ENCODE peak calls at places on chromosomes 6 and 20, in five cellular contexts. One of them, this sample, is unnamed.

GRCh38 chr6:148179786-148180185 is 162.9 kb upstream of the SASH1 start:
- DNase-seq in AG09319: no peak
- DNase-seq in NCI-H1092: no peak
- DNase-seq in CD4-positive, alpha-beta memory T cell: no peak
- DNase-seq in mammary epithelial cell: no peak
- DNase-seq in this sample: no peak

GRCh38 chr6:13297391-13297790 is 30.9 kb downstream of the TBC1D7 start:
- DNase-seq in AG09319: no peak
- DNase-seq in NCI-H1092: no peak
- DNase-seq in CD4-positive, alpha-beta memory T cell: no peak
- DNase-seq in mammary epithelial cell: no peak
- DNase-seq in this sample: no peak

GRCh38 chr6:121897337-121897760 is 461.9 kb downstream of the GJA1 start:
- DNase-seq in AG09319: no peak
- DNase-seq in NCI-H1092: no peak
- DNase-seq in CD4-positive, alpha-beta memory T cell: no peak
- DNase-seq in mammary epithelial cell: peak; percentile 79
- DNase-seq in this sample: no peak

GRCh38 chr20:8790442-8791074 is 278.3 kb upstream of the PLCB4 start:
- DNase-seq in AG09319: peak; percentile 32
- DNase-seq in NCI-H1092: peak; percentile 8
- DNase-seq in CD4-positive, alpha-beta memory T cell: no peak
- DNase-seq in mammary epithelial cell: peak; percentile 13
- DNase-seq in this sample: no peak

GRCh38 chr6:107715523-107716321 is 108.4 kb downstream of the SCML4 start:
- DNase-seq in AG09319: no peak
- DNase-seq in NCI-H1092: no peak
- DNase-seq in CD4-positive, alpha-beta memory T cell: peak; percentile 36
- DNase-seq in mammary epithelial cell: no peak
- DNase-seq in this sample: no peak

GRCh38 chr6:28206527-28207243 is 18.4 kb upstream of the ZSCAN9 start:
- DNase-seq in AG09319: no peak
- DNase-seq in NCI-H1092: no peak
- DNase-seq in CD4-positive, alpha-beta memory T cell: no peak
- DNase-seq in mammary epithelial cell: no peak
- DNase-seq in this sample: no peak

GRCh38 chr6:1313755-1314503 is 2.0 kb downstream of the FOXQ1 start:
- DNase-seq in AG09319: no peak
- DNase-seq in NCI-H1092: no peak
- DNase-seq in CD4-positive, alpha-beta memory T cell: no peak
- DNase-seq in mammary epithelial cell: no peak
- DNase-seq in this sample: no peak

GRCh38 chr20:10673176-10673830 is 496 bp downstream of the JAG1 start:
- DNase-seq in AG09319: no peak
- DNase-seq in NCI-H1092: peak; percentile 26
- DNase-seq in CD4-positive, alpha-beta memory T cell: no peak
- DNase-seq in mammary epithelial cell: no peak
- DNase-seq in this sample: no peak

GRCh38 chr20:46051556-46052323 is 22.7 kb downstream of the SLC12A5 start:
- DNase-seq in AG09319: no peak
- DNase-seq in NCI-H1092: peak; percentile 28
- DNase-seq in CD4-positive, alpha-beta memory T cell: no peak
- DNase-seq in mammary epithelial cell: peak; percentile 12
- DNase-seq in this sample: no peak

GRCh38 chr6:80547827-80548226 is 441.4 kb downstream of the BCKDHB start:
- DNase-seq in AG09319: peak; percentile 76
- DNase-seq in NCI-H1092: no peak
- DNase-seq in CD4-positive, alpha-beta memory T cell: no peak
- DNase-seq in mammary epithelial cell: peak; percentile 89
- DNase-seq in this sample: no peak

GRCh38 chr6:18640134-18640533 is 253.0 kb downstream of the RNF144B start:
- DNase-seq in AG09319: no peak
- DNase-seq in NCI-H1092: no peak
- DNase-seq in CD4-positive, alpha-beta memory T cell: no peak
- DNase-seq in mammary epithelial cell: no peak
- DNase-seq in this sample: no peak

GRCh38 chr20:17281478-17281877 is 54.6 kb downstream of the PCSK2 start:
- DNase-seq in AG09319: no peak
- DNase-seq in NCI-H1092: peak; percentile 45
- DNase-seq in CD4-positive, alpha-beta memory T cell: no peak
- DNase-seq in mammary epithelial cell: peak; percentile 18
- DNase-seq in this sample: no peak

GRCh38 chr20:23178806-23179205 is 92.7 kb upstream of the CD93 start:
- DNase-seq in AG09319: no peak
- DNase-seq in NCI-H1092: no peak
- DNase-seq in CD4-positive, alpha-beta memory T cell: no peak
- DNase-seq in mammary epithelial cell: no peak
- DNase-seq in this sample: no peak

GRCh38 chr6:131631625-131632284 is 3.7 kb upstream of the MED23 start:
- DNase-seq in AG09319: no peak
- DNase-seq in NCI-H1092: no peak
- DNase-seq in CD4-positive, alpha-beta memory T cell: no peak
- DNase-seq in mammary epithelial cell: no peak
- DNase-seq in this sample: no peak

GRCh38 chr6:11785953-11786579 is 7.5 kb upstream of the ADTRP start:
- DNase-seq in AG09319: no peak
- DNase-seq in NCI-H1092: no peak
- DNase-seq in CD4-positive, alpha-beta memory T cell: peak; percentile 45
- DNase-seq in mammary epithelial cell: no peak
- DNase-seq in this sample: no peak

GRCh38 chr20:34023937-34024732 is 30.4 kb downstream of the RALY start:
- DNase-seq in AG09319: no peak
- DNase-seq in NCI-H1092: no peak
- DNase-seq in CD4-positive, alpha-beta memory T cell: no peak
- DNase-seq in mammary epithelial cell: no peak
- DNase-seq in this sample: no peak

GRCh38 chr20:51797357-51798025 is 4.8 kb downstream of the SALL4 start:
- DNase-seq in AG09319: no peak
- DNase-seq in NCI-H1092: no peak
- DNase-seq in CD4-positive, alpha-beta memory T cell: no peak
- DNase-seq in mammary epithelial cell: no peak
- DNase-seq in this sample: no peak

This sample was measured in NCI-H1436 treated with DMSO at 0.1 percent for 48 hours.